ENCODE peak calls at places on chromosomes 1 and 21, in six cellular contexts. P is PC-3, A is mammary epithelial cell, C is IMR-90, J is fibroblast of lung, D is hepatocyte. Y is an unnamed sample.

GRCh38 chr1:64038965-64039926 is 164.2 kb upstream of the UBE2U start:
- DNase-seq in P (peak; percentile 99), A (peak; percentile 100), C (peak; percentile 100), J (peak; percentile 99), D (peak; percentile 77), Y (peak; percentile 46)

GRCh38 chr1:98429851-98430496 is 231.5 kb upstream of the SNX7 start:
- DNase-seq in P (peak; percentile 42), A (no peak), C (no peak), J (no peak), D (peak; percentile 17), Y (no peak)

GRCh38 chr1:164880644-164881043 is 321.7 kb downstream of the PBX1 start:
- DNase-seq in P (no peak), A (no peak), C (no peak), J (no peak), D (no peak), Y (no peak)

GRCh38 chr1:7615138-7615537 is 156.0 kb upstream of the VAMP3 start:
- DNase-seq in P (no peak), A (no peak), C (no peak), J (no peak), D (no peak), Y (no peak)

GRCh38 chr21:42352433-42353095 is 1.8 kb upstream of the TFF2 start:
- DNase-seq in P (peak; percentile 51), A (no peak), C (no peak), J (no peak), D (no peak), Y (no peak)

GRCh38 chr1:50358962-50359361 is 64.3 kb downstream of the DMRTA2 start:
- DNase-seq in P (no peak), A (no peak), C (no peak), J (no peak), D (no peak), Y (no peak)

GRCh38 chr1:27000817-27001460 is 7.4 kb downstream of the TRNP1 start:
- DNase-seq in P (no peak), A (no peak), C (peak; percentile 75), J (peak; percentile 81), D (peak; percentile 11), Y (no peak)

GRCh38 chr1:162328507-162328906 is 48.1 kb downstream of the SPATA46 start:
- DNase-seq in P (no peak), A (no peak), C (no peak), J (no peak), D (no peak), Y (no peak)

GRCh38 chr1:8027748-8028631 is 1.9 kb upstream of the ERRFI1 start:
- DNase-seq in P (peak; percentile 93), A (peak; percentile 58), C (peak; percentile 92), J (peak; percentile 92), D (no peak), Y (no peak)

GRCh38 chr1:84836145-84836544 is 56.9 kb downstream of the LPAR3 start:
- DNase-seq in P (peak; percentile 88), A (peak; percentile 75), C (no peak), J (no peak), D (no peak), Y (no peak)

GRCh38 chr1:5954964-5955363 is 37.3 kb downstream of the NPHP4 start:
- DNase-seq in P (no peak), A (no peak), C (no peak), J (no peak), D (no peak), Y (no peak)

GRCh38 chr1:25212725-25213124 is 19.6 kb downstream of the SYF2 start:
- DNase-seq in P (no peak), A (no peak), C (no peak), J (no peak), D (no peak), Y (no peak)

GRCh38 chr1:151989131-151989868 is 4.4 kb downstream of the S100A10 start:
- DNase-seq in P (peak; percentile 97), A (peak; percentile 91), C (peak; percentile 83), J (peak; percentile 92), D (peak; percentile 70), Y (no peak)

GRCh38 chr21:21096956-21097355 is 98.7 kb downstream of the NCAM2 start:
- DNase-seq in P (peak; percentile 2), A (no peak), C (no peak), J (no peak), D (no peak), Y (no peak)

GRCh38 chr1:9282436-9282955 is 10.2 kb upstream of the SPSB1 start:
- DNase-seq in P (no peak), A (no peak), C (no peak), J (no peak), D (no peak), Y (no peak)

GRCh38 chr1:9281071-9281827 is 11.4 kb upstream of the SPSB1 start:
- DNase-seq in P (no peak), A (no peak), C (no peak), J (peak; percentile 53), D (no peak), Y (no peak)

GRCh38 chr1:9280015-9280860 is 12.5 kb upstream of the SPSB1 start:
- DNase-seq in P (peak; percentile 91), A (peak; percentile 88), C (peak; percentile 93), J (peak; percentile 95), D (peak; percentile 86), Y (peak; percentile 61)

GRCh38 chr1:9284061-9284460 is 8.6 kb upstream of the SPSB1 start:
- DNase-seq in P (peak; percentile 35), A (no peak), C (no peak), J (no peak), D (no peak), Y (no peak)

DNA sequence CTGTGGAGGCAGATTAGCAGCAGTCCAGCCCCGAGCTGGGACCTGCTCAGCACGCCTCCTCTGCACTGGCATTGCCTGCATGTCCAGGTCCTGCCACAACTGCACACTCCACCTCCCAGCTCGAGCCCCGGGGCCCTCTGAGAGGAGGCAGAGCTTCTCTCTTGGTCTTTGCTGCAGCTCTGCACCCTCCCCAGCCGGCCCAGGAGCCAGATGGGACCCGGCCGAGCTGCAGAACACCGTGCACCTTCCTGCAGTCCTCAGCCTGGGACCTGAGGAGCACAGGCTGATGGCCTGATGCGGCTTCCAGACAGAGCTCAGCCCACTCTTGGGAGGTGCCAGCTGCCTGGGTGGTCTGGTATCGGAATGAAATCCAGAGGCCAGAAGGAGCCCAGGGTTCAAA is 10.8 kb upstream of the SPSB1 start:
- DNase-seq in P (no peak), A (no peak), C (no peak), J (no peak), D (peak; percentile 49), Y (no peak)
- H4K20me1 ChIP-seq in P (no peaks in the 10 kb centered on the region), A (no peaks in the 10 kb centered on the region), C (no peaks in the 10 kb centered on the region), J (no peaks in the 10 kb centered on the region), D (no peaks in the 10 kb centered on the region), Y (no peaks in the 10 kb centered on the region)

DNA sequence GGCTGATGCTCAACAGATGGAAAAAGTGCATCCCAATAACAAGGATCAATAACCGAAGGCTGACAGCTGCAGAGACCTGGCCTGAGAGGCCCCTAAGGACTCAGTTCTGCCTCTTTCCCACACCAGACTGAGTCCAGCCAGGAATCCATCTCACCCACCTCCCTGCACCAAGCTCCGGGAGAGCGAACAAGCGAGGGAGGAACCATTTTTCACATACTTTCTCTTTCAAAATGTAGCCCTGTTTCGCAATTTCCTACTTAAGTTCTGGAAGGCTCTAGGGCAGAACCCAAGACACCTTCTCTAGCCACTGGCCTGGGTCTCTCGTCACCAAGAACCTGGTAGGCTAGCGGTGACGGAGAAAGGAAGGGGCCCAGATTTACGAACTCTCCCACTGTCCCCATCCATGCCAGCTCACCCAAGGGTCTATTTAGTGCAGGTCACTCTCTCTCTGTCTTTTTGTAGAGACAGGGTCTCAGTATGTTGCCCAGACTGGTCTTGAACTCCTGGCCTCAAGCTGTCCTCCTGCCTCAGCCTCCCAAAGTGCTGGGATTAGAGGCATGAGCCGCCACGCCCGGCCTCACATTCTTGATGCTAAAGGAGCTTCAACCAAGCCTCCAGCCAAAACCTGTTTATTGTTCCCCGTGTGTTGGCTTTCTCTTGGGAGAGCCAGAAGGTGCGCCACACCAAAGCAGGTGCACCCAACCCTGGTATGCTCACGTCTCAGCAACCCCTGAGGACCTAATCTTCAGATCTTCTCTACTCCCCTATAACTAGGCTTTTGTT is 10.9 kb upstream of the GNL2 start:
- DNase-seq in P (no peak), A (no peak), C (peak; percentile 25), J (peak; percentile 17), D (no peak), Y (no peak)
- H4K20me1 ChIP-seq in P (no peaks in the 10 kb centered on the region), A (no peaks in the 10 kb centered on the region), C (no peaks in the 10 kb centered on the region), J (no peaks in the 10 kb centered on the region), D (no peaks in the 10 kb centered on the region), Y (no peaks in the 10 kb centered on the region)

GRCh38 chr1:154221815-154222081 is 993 bp downstream of the UBAP2L start:
- DNase-seq in P (peak; percentile 29), A (peak; percentile 39), C (peak; percentile 87), J (peak; percentile 79), D (peak; percentile 53), Y (no peak)

GRCh38 chr1:154218545-154218944 is 2.2 kb upstream of the UBAP2L start:
- DNase-seq in P (no peak), A (no peak), C (no peak), J (no peak), D (no peak), Y (no peak)

GRCh38 chr1:154219511-154219910 is 1.2 kb upstream of the UBAP2L start:
- DNase-seq in P (peak; percentile 35), A (peak; percentile 24), C (peak; percentile 47), J (peak; percentile 35), D (peak; percentile 39), Y (no peak)

GRCh38 chr1:154220970-154221814 is 437 bp downstream of the UBAP2L start:
- DNase-seq in P (peak; percentile 28), A (peak; percentile 44), C (peak; percentile 30), J (peak; percentile 44), D (peak; percentile 75), Y (peak; percentile 41)

DNA sequence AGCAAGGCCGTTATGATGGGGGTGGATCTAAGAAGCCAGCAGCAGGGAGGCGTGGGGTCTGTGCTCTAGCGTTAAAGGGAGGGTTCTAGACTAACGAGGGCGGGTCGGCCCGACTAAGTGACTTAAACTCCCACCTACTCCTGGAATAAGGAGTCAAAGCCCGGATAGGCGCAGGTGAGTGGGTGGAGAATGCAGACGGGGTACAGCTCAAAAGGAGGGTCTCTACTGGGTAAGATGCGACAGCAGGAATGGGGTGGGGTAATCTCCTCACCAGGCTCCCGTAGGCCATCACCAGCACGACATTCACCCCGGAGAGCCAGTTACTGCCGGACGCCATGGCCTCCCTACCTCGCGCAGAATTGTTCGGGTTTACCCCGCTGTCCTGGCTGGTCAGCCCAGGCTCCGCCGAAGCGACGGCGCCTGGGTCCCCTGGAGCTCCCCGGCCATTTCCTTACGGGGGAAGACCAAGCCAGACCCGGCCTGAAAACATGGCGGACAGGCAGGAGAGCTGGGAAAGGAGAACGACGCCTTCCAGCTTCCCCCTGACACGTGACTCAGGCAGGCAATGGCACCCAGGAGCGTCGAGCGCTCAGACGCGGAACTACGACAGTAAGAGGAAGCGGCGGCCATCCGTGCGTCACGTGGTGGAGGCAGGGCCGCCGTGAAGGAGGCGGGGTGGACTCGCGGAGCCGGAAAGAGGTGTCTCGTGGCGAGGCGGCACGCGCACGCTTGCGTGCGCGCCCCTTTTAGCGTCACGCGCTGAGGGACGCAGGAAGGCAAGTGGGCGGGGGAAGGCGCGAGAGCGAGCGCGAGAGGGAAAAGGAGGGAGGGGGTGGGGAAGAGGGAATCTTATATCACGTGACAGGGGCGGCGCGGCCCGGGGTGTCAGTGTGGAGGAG is at the start of gene UBAP2L:
- DNase-seq in P (peak; percentile 100), A (peak; percentile 100), C (peak; percentile 99), J (peak; percentile 99), D (peak; percentile 99), Y (peak; percentile 100)
- H4K20me1 ChIP-seq in P (peaks cover 34% of the 10 kb centered on the region), A (no peaks in the 10 kb centered on the region), C (peaks cover 34% of the 10 kb centered on the region), J (peaks cover 3% of the 10 kb centered on the region), D (peaks cover 47% of the 10 kb centered on the region), Y (no peaks in the 10 kb centered on the region)

DNA sequence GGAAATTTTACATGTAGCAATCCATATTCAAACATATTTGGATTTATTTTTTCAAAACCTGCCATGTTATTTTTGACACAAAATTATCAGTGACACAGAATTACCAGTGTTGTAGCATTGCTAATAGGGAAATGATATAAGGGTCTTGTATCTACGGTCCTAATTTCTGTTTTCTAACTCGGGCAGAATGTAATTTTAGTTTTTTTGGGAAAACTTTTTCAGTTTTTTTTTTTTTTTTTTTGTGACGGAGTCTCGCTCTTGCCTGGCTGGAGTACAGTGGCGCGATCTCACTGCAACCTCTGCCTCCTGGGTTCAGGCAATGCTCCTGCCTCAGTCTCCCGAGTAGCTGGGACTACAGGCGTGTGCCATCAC is 2.6 kb downstream of the UQCRH start:
- DNase-seq in P (no peak), A (no peak), C (no peak), J (no peak), D (no peak), Y (no peak)
- H4K20me1 ChIP-seq in P (peaks cover 48% of the 10 kb centered on the region), A (no peaks in the 10 kb centered on the region), C (peaks cover 22% of the 10 kb centered on the region), J (no peaks in the 10 kb centered on the region), D (peaks cover 37% of the 10 kb centered on the region), Y (no peaks in the 10 kb centered on the region)